ENCODE peak calls at places on chromosomes 5 and 9, in six cellular contexts. Q is stomach, X is breast epithelium, L is suprapubic skin, R is gastrocnemius medialis, C is ovary. U is an unnamed sample. For H3K36me3 and H3K4me1, the result is how much of the 10 kb centered on the place peaks cover.

GRCh38 chr5:116004248-116004647 is 28.0 kb upstream of the ARL14EPL start:
- DNase-seq in Q (no peak), X (no peak), L (no peak), R (no peak), C (no peak), U (no peak)

GRCh38 chr5:133397432-133397831 is 214.9 kb downstream of the FSTL4 start:
- DNase-seq in Q (no peak), X (no peak), L (no peak), R (no peak), C (no peak), U (no peak)

GRCh38 chr5:10138385-10139057 is 111.2 kb downstream of the ATPSCKMT start:
- DNase-seq in Q (no peak), X (no peak), L (no peak), R (no peak), C (no peak), U (no peak)

GRCh38 chr5:127833999-127834953 is 131.1 kb downstream of the CCDC192 start:
- DNase-seq in Q (no peak), X (no peak), L (no peak), R (no peak), C (no peak), U (no peak)

GRCh38 chr9:21255538-21256212 is 15.9 kb upstream of the IFNA14 start:
- DNase-seq in Q (no peak), X (no peak), L (no peak), R (no peak), C (no peak), U (no peak)

GRCh38 chr5:75469017-75469416 is 42.4 kb downstream of the CERT1 start:
- DNase-seq in Q (no peak), X (no peak), L (no peak), R (no peak), C (no peak), U (no peak)

GRCh38 chr9:83962165-83962564 is 17.9 kb downstream of the HNRNPK start:
- DNase-seq in Q (no peak), X (no peak), L (no peak), R (no peak), C (no peak), U (no peak)

GRCh38 chr5:99879791-99880511 is 655.2 kb upstream of the FAM174A start:
- DNase-seq in Q (no peak), X (no peak), L (no peak), R (no peak), C (no peak), U (peak)

GRCh38 chr5:36418172-36418979 is 116.7 kb upstream of the RANBP3L start:
- DNase-seq in Q (no peak), X (no peak), L (no peak), R (no peak), C (no peak), U (no peak)

GRCh38 chr5:21209404-21209803 is 1221.4 kb upstream of the CDH18 start:
- DNase-seq in Q (no peak), X (no peak), L (no peak), R (no peak), C (no peak), U (no peak)

GRCh38 chr5:133147411-133147810 is 95.6 kb downstream of the HSPA4 start:
- DNase-seq in Q (no peak), X (no peak), L (no peak), R (no peak), C (no peak), U (no peak)

GRCh38 chr9:116777116-116777515 is 90.0 kb downstream of the TRIM32 start:
- DNase-seq in Q (no peak), X (no peak), L (no peak), R (no peak), C (no peak), U (no peak)

GRCh38 chr9:38181216-38181615 is 112.2 kb upstream of the SHB start:
- DNase-seq in Q (no peak), X (no peak), L (no peak), R (no peak), C (no peak), U (no peak)

GRCh38 chr5:2387224-2388004 is 364.1 kb downstream of the IRX2 start:
- DNase-seq in Q (no peak), X (no peak), L (no peak), R (no peak), C (no peak), U (no peak)

GRCh38 chr9:98708103-98708932 is 417 bp downstream of the GABBR2 start:
- DNase-seq in Q (no peak), X (no peak), L (no peak), R (no peak), C (no peak), U (no peak)

GRCh38 chr9:12680757-12681156 is 12.4 kb upstream of the TYRP1 start:
- DNase-seq in Q (no peak), X (no peak), L (no peak), R (no peak), C (no peak), U (no peak)

GRCh38 chr9:4832786-4833579 is 40.2 kb downstream of the RCL1 start:
- DNase-seq in Q (no peak), X (no peak), L (no peak), R (no peak), C (no peak), U (no peak)

GRCh38 chr5:174736351-174736721 is 12.0 kb downstream of the MSX2 start:
- DNase-seq in Q (no peak), X (no peak), L (no peak), R (no peak), C (no peak), U (no peak)

GRCh38 chr9:113857875-113858274 is 18.2 kb upstream of the ZNF618 start:
- DNase-seq in Q (no peak), X (no peak), L (no peak), R (no peak), C (no peak), U (no peak)

GRCh38 chr5:149455889-149456409 is 76.9 kb upstream of the IL17B start:
- DNase-seq in Q (no peak), X (no peak), L (no peak), R (peak), C (peak), U (peak)

GRCh38 chr5:32130865-32131264 is 43.3 kb downstream of the GOLPH3 start:
- DNase-seq in Q (no peak), X (no peak), L (no peak), R (no peak), C (no peak), U (no peak)

GRCh38 chr5:32127759-32128158 is 46.4 kb downstream of the GOLPH3 start:
- DNase-seq in Q (no peak), X (no peak), L (no peak), R (no peak), C (no peak), U (no peak)

GRCh38 chr5:32129074-32129598 is 45.0 kb downstream of the GOLPH3 start:
- DNase-seq in Q (no peak), X (no peak), L (no peak), R (no peak), C (no peak), U (no peak)

GRCh38 chr5:32132757-32133156 is 41.4 kb downstream of the GOLPH3 start:
- DNase-seq in Q (no peak), X (no peak), L (no peak), R (no peak), C (no peak), U (no peak)

DNA sequence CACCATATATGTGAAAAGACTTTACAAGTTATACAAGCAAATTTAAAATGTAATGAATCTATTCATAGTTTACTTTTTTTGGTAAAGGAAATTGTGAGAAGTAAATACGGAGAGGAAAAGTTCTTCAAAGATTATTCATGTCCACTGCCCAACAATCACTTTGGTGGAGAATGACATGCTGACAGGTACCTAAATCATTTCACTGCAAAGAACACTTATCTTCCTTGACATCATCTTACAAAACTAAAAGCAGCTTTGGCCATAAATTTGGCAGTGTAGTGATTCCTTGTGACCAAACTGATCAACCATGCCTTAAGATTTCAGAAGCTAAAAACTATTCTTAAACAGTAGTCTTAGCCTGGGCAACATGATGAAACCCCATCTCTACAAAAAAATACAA is 42.5 kb downstream of the GOLPH3 start:
- DNase-seq in Q (no peak), X (no peak), L (no peak), R (no peak), C (no peak), U (no peak)
- H3K36me3 ChIP-seq in Q (under half), X (under half), L (under half), R (under half), C (under half), U (under half)

GRCh38 chr5:43560128-43560527 is 3.3 kb upstream of the PAIP1 start:
- DNase-seq in Q (no peak), X (no peak), L (no peak), R (no peak), C (no peak), U (no peak)

GRCh38 chr5:43554497-43554896 is 2.4 kb downstream of the PAIP1 start:
- DNase-seq in Q (no peak), X (no peak), L (no peak), R (no peak), C (no peak), U (no peak)

GRCh38 chr5:43556857-43557593 is at the start of gene PAIP1:
- DNase-seq in Q (peak), X (peak), L (peak), R (peak), C (peak), U (no peak)

GRCh38 chr5:43553381-43553780 is 3.5 kb downstream of the PAIP1 start:
- DNase-seq in Q (no peak), X (no peak), L (no peak), R (no peak), C (no peak), U (no peak)

GRCh38 chr5:43555895-43556606 is 826 bp downstream of the PAIP1 start:
- DNase-seq in Q (peak), X (peak), L (peak), R (peak), C (peak), U (no peak)
- TF ChIP-seq POLR2A in Q (no peak), X (no peak), L (no peak), R (peak), C (no peak), U (no peak)

DNA sequence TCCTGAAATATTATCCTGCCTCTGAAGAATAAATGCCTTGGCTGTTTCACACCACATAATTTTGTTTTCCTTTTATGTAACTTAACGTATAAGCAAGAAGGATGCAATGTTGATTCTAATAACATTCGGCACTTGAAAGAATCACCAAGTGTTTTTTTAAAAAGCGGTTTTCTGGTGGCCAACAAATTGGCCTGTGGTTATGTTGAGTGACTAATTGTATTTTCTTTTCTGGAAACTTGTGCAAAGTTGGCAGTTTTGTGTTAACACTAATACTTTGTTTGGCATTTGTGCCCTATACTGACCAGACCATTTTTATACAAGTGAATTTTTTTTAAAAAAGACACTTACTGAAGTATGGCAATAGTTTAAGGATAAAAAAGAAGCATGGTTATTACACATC is 452.7 kb downstream of the BNC2 start:
- DNase-seq in Q (no peak), X (no peak), L (no peak), R (no peak), C (no peak), U (no peak)
- H3K4me1 ChIP-seq in Q (under half), X (under half), L (under half), R (under half), C (under half), U (under half)

GRCh38 chr5:177176175-177176704 is 42.7 kb downstream of the NSD1 start:
- DNase-seq in Q (no peak), X (no peak), L (no peak), R (no peak), C (no peak), U (no peak)

GRCh38 chr5:177183142-177183541 is 49.6 kb downstream of the NSD1 start:
- DNase-seq in Q (no peak), X (no peak), L (no peak), R (no peak), C (no peak), U (no peak)

GRCh38 chr5:177175336-177175735 is 41.8 kb downstream of the NSD1 start:
- DNase-seq in Q (no peak), X (no peak), L (no peak), R (no peak), C (no peak), U (no peak)

GRCh38 chr5:177178905-177179304 is 45.3 kb downstream of the NSD1 start:
- DNase-seq in Q (no peak), X (no peak), L (no peak), R (no peak), C (no peak), U (no peak)

DNA sequence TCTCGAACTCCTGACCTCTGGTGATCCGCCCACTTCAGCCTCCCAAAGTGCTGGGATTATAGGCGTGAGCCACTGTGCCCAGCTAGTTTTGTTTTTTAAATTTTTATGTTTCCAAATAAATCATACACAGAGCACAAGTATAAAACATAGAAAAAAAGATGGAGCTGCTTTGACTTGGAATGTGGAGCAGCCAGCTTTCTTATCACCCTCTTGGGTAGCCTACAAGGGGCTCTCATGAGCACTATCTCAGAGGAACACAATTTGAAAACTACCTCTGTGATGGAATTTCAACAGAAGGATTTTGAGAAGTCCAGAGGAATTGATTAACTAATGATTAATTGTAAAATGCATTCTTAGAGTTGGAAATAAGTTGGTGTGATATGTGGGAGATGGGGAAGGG is 45.9 kb downstream of the NSD1 start:
- DNase-seq in Q (no peak), X (no peak), L (no peak), R (no peak), C (no peak), U (no peak)
- H3K36me3 ChIP-seq in Q (under half), X (under half), L (under half), R (under half), C (under half), U (under half)

GRCh38 chr5:177604116-177604521 is 4.2 kb downstream of the B4GALT7 start:
- DNase-seq in Q (peak), X (no peak), L (no peak), R (no peak), C (no peak), U (no peak)
- TF ChIP-seq POLR2A in Q (no peak), X (no peak), L (no peak), R (no peak), C (no peak), U (no peak)

DNA sequence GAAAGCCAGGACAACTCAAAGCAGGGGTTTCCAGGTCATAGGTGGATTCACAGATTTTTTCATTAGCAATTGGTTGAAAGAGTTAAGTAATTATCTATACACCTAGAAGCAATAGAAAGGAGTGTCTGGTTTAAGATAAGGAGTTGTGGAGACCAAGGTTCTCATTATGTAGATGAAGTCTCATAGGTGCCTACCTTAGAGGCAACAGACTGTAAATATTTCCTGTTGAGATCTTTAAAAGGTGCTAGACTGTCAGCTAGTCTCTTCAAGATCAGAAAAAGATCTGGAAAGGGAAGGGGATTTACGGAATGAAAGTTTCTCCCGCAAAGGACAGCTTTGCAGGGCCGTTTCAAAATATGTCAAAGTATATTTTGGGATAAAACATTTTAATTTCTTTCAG is 603.4 kb downstream of the PTPRD start:
- DNase-seq in Q (no peak), X (no peak), L (no peak), R (no peak), C (no peak), U (no peak)
- H3K4me1 ChIP-seq in Q (under half), X (under half), L (under half), R (under half), C (under half), U (under half)

GRCh38 chr5:181243020-181243520 is 636 bp downstream of the RACK1 start:
- DNase-seq in Q (no peak), X (no peak), L (no peak), R (peak), C (no peak), U (no peak)
- H3K36me3 ChIP-seq in Q (under half), X (under half), L (under half), R (under half), C (under half), U (under half)

GRCh38 chr9:17057729-17058128 is 77.1 kb upstream of the CNTLN start:
- DNase-seq in Q (no peak), X (no peak), L (no peak), R (no peak), C (no peak), U (no peak)

DNA sequence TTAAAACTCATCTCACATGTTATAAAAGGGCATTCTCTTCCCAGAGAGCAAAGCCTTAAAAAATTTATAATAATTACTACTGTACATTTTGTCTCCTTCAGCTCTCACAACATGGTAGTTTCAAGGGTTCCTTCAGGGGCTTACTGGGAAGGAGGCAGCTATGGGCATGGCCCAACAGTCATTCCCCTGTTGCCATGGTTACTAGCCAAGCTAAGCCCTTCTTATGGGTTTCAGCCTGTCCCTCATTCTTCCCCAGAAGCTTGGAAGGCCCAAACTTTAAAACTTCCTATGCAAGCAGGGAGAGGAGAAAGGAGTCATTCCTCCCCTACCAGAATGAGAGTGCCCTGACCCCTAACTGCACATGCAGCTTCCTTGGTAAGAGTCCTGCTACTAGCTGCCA is 82.2 kb upstream of the CNTLN start:
- DNase-seq in Q (no peak), X (no peak), L (no peak), R (no peak), C (no peak), U (no peak)
- TF ChIP-seq POLR2A in Q (no peak), X (no peak), L (no peak), R (no peak), C (no peak), U (no peak)

GRCh38 chr5:157560560-157560959 is 15.0 kb downstream of the ADAM19 start:
- DNase-seq in Q (no peak), X (no peak), L (no peak), R (no peak), C (no peak), U (no peak)

GRCh38 chr5:157562111-157562581 is 13.4 kb downstream of the ADAM19 start:
- DNase-seq in Q (no peak), X (no peak), L (no peak), R (peak), C (peak), U (no peak)

GRCh38 chr5:157561105-157561504 is 14.5 kb downstream of the ADAM19 start:
- DNase-seq in Q (no peak), X (no peak), L (no peak), R (no peak), C (no peak), U (no peak)

GRCh38 chr5:157564149-157564711 is 11.3 kb downstream of the ADAM19 start:
- DNase-seq in Q (no peak), X (no peak), L (no peak), R (no peak), C (no peak), U (no peak)

GRCh38 chr5:157563373-157564148 is 12.0 kb downstream of the ADAM19 start:
- DNase-seq in Q (no peak), X (no peak), L (no peak), R (no peak), C (peak), U (no peak)
- H3K4me1 ChIP-seq in Q (under half), X (under half), L (under half), R (under half), C (under half), U (under half)

DNA sequence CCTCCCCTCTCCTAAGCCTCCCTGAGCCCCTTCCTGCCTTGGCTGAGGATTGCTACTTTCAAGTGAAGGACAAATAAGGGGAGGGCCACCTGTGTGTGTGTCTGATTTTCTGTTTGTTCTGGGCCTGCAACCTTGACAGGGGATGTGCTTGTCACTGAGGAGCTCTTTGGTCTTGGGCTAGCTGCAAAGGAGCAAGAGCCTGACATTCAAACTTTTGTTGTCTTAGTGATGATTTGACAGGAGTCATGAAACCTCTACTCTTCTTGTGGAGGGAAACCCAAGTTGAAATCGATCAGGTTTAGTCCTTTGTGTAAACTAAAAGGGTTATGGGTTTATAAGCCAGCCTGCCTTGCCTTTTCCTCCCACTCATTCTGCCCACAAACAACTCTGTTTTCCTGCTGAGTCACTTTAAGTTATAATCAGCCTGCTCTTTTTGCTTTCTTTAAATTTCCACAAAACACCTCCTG is 16.9 kb downstream of the CLTA start:
- DNase-seq in Q (no peak), X (no peak), L (no peak), R (no peak), C (no peak), U (no peak)
- H3K36me3 ChIP-seq in Q (half or more), X (under half), L (half or more), R (under half), C (under half), U (half or more)

U was measured in vagina.